ENCODE peak calls at places on chromosomes 1 and 21, in eight cellular contexts. F is uterus, A is IMR-90, Z is spleen, P is heart left ventricle, E is upper lobe of left lung, B is A549, J is adrenal gland. N is an unnamed sample.
A peak's percentile ranks its signal among the peaks of the same experiment; 100 is the strongest.

GRCh38 chr1:4034318-4034887 is 134.3 kb upstream of the C1orf174 start:
- DNase-seq in Z (no peak), P (no peak), A (no peak), E (no peak), F (no peak), J (no peak), B (no peak), N (no peak)

GRCh38 chr1:93148001-93148400 is 32.2 kb downstream of the TMED5 start:
- DNase-seq in B (no peak), P (no peak), E (no peak), J (no peak), A (peak; percentile 46), F (no peak), Z (no peak), N (no peak)

GRCh38 chr1:206705187-206705586 is 20.5 kb downstream of the MAPKAPK2 start:
- DNase-seq in A (peak; percentile 89), E (peak; percentile 54), F (no peak), J (peak; percentile 59), B (no peak), P (no peak), Z (no peak), N (no peak)

GRCh38 chr1:235503333-235504121 is 725 bp downstream of the B3GALNT2 start:
- DNase-seq in F (peak; percentile 40), J (peak; percentile 63), P (peak; percentile 47), A (peak; percentile 41), Z (peak; percentile 90), B (peak; percentile 36), E (peak; percentile 73), N (peak; percentile 25)

GRCh38 chr21:46120301-46121285 is 22.7 kb downstream of the COL6A2 start:
- DNase-seq in J (peak; percentile 4), P (peak; percentile 4), B (no peak), E (peak; percentile 10), F (peak; percentile 13), A (no peak), Z (peak; percentile 60), N (no peak)

GRCh38 chr1:203051841-203052324 is 25.6 kb downstream of the PPFIA4 start:
- DNase-seq in F (peak; percentile 43), P (no peak), A (no peak), B (no peak), Z (no peak), E (no peak), J (no peak), N (no peak)

GRCh38 chr1:185695299-185695698 is 38.9 kb upstream of the HMCN1 start:
- DNase-seq in Z (no peak), E (no peak), F (no peak), A (no peak), J (no peak), B (peak; percentile 8), P (no peak), N (no peak)

GRCh38 chr1:196779093-196779492 is 4.5 kb downstream of the CFHR3 start:
- DNase-seq in Z (no peak), B (no peak), F (no peak), J (no peak), A (no peak), E (no peak), P (no peak), N (no peak)

GRCh38 chr1:109659997-109660755 is 4.3 kb downstream of the GSTM4 start:
- DNase-seq in F (no peak), B (no peak), Z (no peak), J (peak; percentile 68), A (peak; percentile 43), E (no peak), P (no peak), N (peak; percentile 9)

GRCh38 chr1:7407547-7407895 is 363.6 kb upstream of the VAMP3 start:
- DNase-seq in P (no peak), J (no peak), A (no peak), F (no peak), B (no peak), Z (peak; percentile 41), E (peak; percentile 19), N (peak; percentile 6)

GRCh38 chr1:44808938-44809917 is 905 bp downstream of the BTBD19 start:
- DNase-seq in F (peak; percentile 73), B (no peak), A (peak; percentile 82), J (peak; percentile 62), Z (peak; percentile 92), P (peak; percentile 68), E (peak; percentile 79), N (peak; percentile 62)

GRCh38 chr1:15218287-15219279 is 28.4 kb upstream of the FHAD1 start:
- DNase-seq in E (peak; percentile 54), F (peak; percentile 38), P (no peak), A (peak; percentile 56), B (no peak), Z (no peak), J (peak; percentile 81), N (no peak)

GRCh38 chr1:59008599-59009347 is 224.9 kb upstream of the JUN start:
- DNase-seq in P (no peak), E (no peak), Z (no peak), B (no peak), F (no peak), A (peak; percentile 27), J (peak; percentile 16), N (no peak)

GRCh38 chr1:61270761-61271411 is 188.5 kb downstream of the NFIA start:
- DNase-seq in A (peak; percentile 71), P (no peak), B (no peak), J (no peak), Z (no peak), F (no peak), E (no peak), N (no peak)

GRCh38 chr1:172742599-172743500 is 83.9 kb downstream of the FASLG start:
- DNase-seq in A (peak; percentile 51), B (peak; percentile 12), Z (no peak), E (no peak), J (no peak), F (no peak), P (no peak), N (no peak)

GRCh38 chr1:108643492-108644333 is 17.2 kb downstream of the HENMT1 start:
- DNase-seq in J (peak; percentile 28), P (peak; percentile 38), Z (no peak), B (peak; percentile 38), E (peak; percentile 54), A (peak; percentile 78), F (peak; percentile 60), N (no peak)
- TF ChIP-seq CTCF in J (peak; percentile 71), P (peak; percentile 52), Z (peak; percentile 55), B (peak; percentile 69), E (peak; percentile 67), A (peak; percentile 80), F (peak; percentile 76), N (no peak)

DNA sequence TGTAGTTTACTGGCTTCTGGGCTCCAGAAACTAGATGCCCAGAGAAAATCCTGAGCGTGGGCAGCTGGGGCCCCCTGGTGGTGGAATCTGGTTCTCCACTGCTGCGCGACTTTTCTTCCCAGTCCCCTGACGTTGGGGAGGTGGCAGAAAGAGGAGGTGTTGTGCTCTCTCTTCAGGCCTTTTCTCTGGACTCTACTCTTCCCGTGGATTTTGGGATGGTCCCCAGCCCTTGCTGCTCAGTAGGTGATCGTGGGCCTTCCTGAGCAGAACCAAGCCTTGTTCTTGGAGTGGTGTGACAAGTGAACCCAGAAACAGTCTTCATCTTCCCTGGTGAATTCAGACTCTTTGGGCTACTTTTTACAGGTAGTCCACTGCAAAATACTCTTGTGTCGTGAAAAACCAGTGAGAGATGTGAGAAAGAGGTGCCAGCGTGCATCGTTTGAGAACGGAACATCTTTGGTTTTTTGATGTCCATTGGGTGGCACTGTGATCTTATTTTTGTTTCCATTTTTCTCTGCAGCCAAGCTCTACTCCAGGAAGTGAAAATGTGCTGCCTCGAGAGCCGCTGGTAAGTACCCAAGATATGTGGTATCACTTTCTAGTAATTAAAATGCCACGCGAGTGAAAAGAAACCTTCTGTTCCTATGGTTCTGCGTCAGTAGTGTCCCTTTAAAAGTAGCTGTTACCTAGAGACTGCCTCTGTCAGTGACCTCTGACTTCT is 20.2 kb downstream of the PEX14 start:
- DNase-seq in J (peak; percentile 71), A (peak; percentile 61), Z (peak; percentile 93), P (peak; percentile 46), F (peak; percentile 64), B (peak; percentile 76), E (peak; percentile 76), N (peak; percentile 96)
- H3K4me3 ChIP-seq in J (no peak overlapping the region), A (no peak overlapping the region), Z (no peak overlapping the region), P (peak overlapping the region; percentile 30), F (peak overlapping the region; percentile 7), B (no peak overlapping the region), E (peak overlapping the region; percentile 38), N (no peak overlapping the region)

GRCh38 chr1:177862916-177863315 is 106.9 kb downstream of the SEC16B start:
- DNase-seq in A (peak; percentile 9), E (no peak), Z (no peak), F (no peak), J (no peak), P (no peak), B (no peak), N (no peak)

GRCh38 chr1:177858222-177858894 is 111.5 kb downstream of the SEC16B start:
- DNase-seq in F (peak; percentile 20), B (no peak), E (no peak), A (peak; percentile 59), P (no peak), Z (no peak), J (no peak), N (no peak)

GRCh38 chr1:177854951-177855350 is 114.9 kb downstream of the SEC16B start:
- DNase-seq in A (no peak), J (no peak), F (no peak), B (no peak), P (no peak), E (no peak), Z (no peak), N (no peak)

DNA sequence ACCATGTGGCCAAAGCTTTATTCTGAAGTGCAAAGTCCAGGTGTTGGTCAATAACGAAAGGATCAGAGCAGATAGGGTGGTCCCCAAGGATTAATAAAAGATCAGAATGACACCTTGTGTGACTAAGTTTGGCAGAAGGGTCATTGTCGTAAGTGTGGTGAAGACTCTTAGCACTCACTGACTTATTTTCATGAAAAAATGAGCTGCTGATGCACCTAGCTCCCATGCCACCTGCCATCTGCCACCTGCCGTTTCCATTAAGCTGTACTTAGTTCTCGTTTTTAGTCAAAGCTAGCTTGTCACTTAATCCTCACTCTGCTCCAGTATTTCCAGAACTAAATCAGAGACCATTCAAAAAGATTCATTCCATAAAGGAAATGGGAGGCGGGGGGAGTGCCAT is 112.6 kb downstream of the SEC16B start:
- DNase-seq in E (no peak), P (no peak), J (no peak), Z (no peak), A (no peak), F (no peak), B (no peak), N (no peak)
- TF ChIP-seq POLR2A in E (no peak), P (no peak), J (no peak), Z (no peak), A (no peak), F (no peak), B (no peak), N (no peak)

DNA sequence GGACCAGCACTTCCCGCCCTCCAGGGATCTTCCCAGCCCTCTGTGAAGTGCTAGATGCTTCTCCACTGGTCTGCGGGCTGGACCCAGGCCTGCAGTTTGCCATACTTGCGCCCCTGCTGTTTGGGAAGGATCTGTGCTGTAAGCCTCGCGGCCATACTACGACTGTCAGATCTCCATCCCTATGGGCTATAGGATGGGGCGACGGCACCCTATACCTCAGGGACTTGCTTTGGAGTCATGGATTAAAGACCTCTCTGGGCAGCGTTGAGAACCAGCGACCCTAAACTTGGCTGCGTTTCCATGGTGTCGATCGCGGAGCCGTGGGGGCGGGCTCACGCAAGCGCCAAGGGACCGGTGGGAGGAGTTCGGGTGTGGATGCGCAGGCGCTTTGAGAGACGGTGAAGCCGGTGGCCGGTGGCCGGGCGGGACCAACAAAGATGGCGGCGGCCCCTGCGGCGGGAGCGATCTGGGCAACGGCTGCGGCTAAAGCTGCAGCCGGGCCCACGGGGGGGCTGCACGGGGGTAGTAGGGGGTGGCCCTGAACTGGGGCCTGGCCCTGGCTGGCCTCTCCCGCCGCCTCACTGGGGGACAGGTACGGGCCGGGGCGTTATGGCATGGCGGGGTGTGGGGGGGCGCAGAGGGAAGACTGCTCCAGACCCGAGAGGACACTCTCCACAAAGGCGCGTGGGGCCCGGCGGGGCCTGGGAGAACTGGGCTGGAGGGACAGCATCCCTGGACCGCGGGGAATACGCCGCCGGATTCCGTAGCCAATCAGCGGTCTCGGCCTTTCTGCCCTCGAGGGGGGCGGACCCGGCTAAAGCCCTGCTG is at the start of gene USP21:
- DNase-seq in B (peak; percentile 98), P (peak; percentile 94), F (peak; percentile 92), J (peak; percentile 92), Z (peak; percentile 98), E (peak; percentile 95), A (peak; percentile 84), N (peak; percentile 91)
- TF ChIP-seq CTCF in B (no peak), P (no peak), F (no peak), J (peak; percentile 45), Z (no peak), E (no peak), A (peak; percentile 16), N (no peak)

N was measured in lower leg skin.